ENCODE peak calls at places on chromosomes 5 and 9, in seven cellular contexts. H, I, X, Z, T, U and J are unnamed samples.
A peak's percentile ranks its signal among the peaks of the same experiment; 100 is the strongest.

GRCh38 chr9:137423810-137424291 is 658 bp downstream of the NOXA1 start:
- DNase-seq in H (peak; percentile 51), I (no peak), X (no peak), Z (no peak), T (no peak), U (no peak), J (peak; percentile 16)

GRCh38 chr9:1083325-1083913 is 33.3 kb downstream of the DMRT2 start:
- DNase-seq in H (no peak), I (peak; percentile 4), X (no peak), Z (no peak), T (no peak), U (peak; percentile 59), J (no peak)

GRCh38 chr9:85062385-85062784 is 392.9 kb downstream of the NTRK2 start:
- DNase-seq in H (no peak), I (no peak), X (no peak), Z (no peak), T (no peak), U (no peak), J (no peak)

GRCh38 chr9:81822967-81823366 is 105.3 kb upstream of the SPATA31D4 start:
- DNase-seq in H (no peak), I (no peak), X (no peak), Z (no peak), T (no peak), U (no peak), J (no peak)

GRCh38 chr5:176501333-176501732 is 35.9 kb downstream of the RNF44 start:
- DNase-seq in H (no peak), I (no peak), X (no peak), Z (no peak), T (no peak), U (no peak), J (no peak)

GRCh38 chr9:90112791-90113190 is 508.0 kb downstream of the GADD45G start:
- DNase-seq in H (no peak), I (no peak), X (no peak), Z (no peak), T (no peak), U (no peak), J (no peak)

GRCh38 chr9:6052520-6052919 is 37.1 kb upstream of the RANBP6 start:
- DNase-seq in H (no peak), I (no peak), X (no peak), Z (no peak), T (no peak), U (no peak), J (no peak)

GRCh38 chr5:59107692-59108091 is 524.8 kb downstream of the RAB3C start:
- DNase-seq in H (no peak), I (no peak), X (no peak), Z (no peak), T (no peak), U (no peak), J (no peak)

GRCh38 chr9:87071473-87071872 is 124.2 kb upstream of the GAS1 start:
- DNase-seq in H (no peak), I (no peak), X (no peak), Z (no peak), T (no peak), U (no peak), J (no peak)

GRCh38 chr9:93684806-93685553 is 108.6 kb downstream of the PHF2 start:
- DNase-seq in H (peak; percentile 53), I (no peak), X (no peak), Z (no peak), T (no peak), U (peak; percentile 46), J (no peak)

GRCh38 chr5:91357806-91358205 is 25.3 kb downstream of the ARRDC3 start:
- DNase-seq in H (no peak), I (no peak), X (no peak), Z (no peak), T (no peak), U (no peak), J (no peak)

GRCh38 chr9:107674937-107675277 is 185.3 kb upstream of the KLF4 start:
- DNase-seq in H (no peak), I (no peak), X (no peak), Z (no peak), T (no peak), U (no peak), J (no peak)

GRCh38 chr9:99948896-99949295 is 42.4 kb downstream of the STX17 start:
- DNase-seq in H (no peak), I (no peak), X (no peak), Z (no peak), T (no peak), U (no peak), J (no peak)

GRCh38 chr5:134577022-134577795 is 51.7 kb downstream of the JADE2 start:
- DNase-seq in H (no peak), I (peak; percentile 48), X (no peak), Z (no peak), T (no peak), U (no peak), J (no peak)

GRCh38 chr5:28275931-28276330 is 1237.5 kb upstream of the CDH9 start:
- DNase-seq in H (no peak), I (no peak), X (no peak), Z (no peak), T (no peak), U (no peak), J (no peak)

GRCh38 chr9:125807065-125807464 is 59.9 kb downstream of the PBX3 start:
- DNase-seq in H (no peak), I (no peak), X (no peak), Z (no peak), T (no peak), U (no peak), J (no peak)

GRCh38 chr5:127697894-127698600 is 5.1 kb upstream of the CCDC192 start:
- DNase-seq in H (no peak), I (no peak), X (no peak), Z (no peak), T (no peak), U (no peak), J (no peak)

GRCh38 chr5:79021753-79022152 is 36.6 kb upstream of the ARSB start:
- DNase-seq in H (no peak), I (no peak), X (no peak), Z (no peak), T (no peak), U (no peak), J (no peak)

GRCh38 chr5:79023947-79024346 is 38.8 kb upstream of the ARSB start:
- DNase-seq in H (no peak), I (no peak), X (no peak), Z (peak; percentile 49), T (no peak), U (no peak), J (no peak)

GRCh38 chr5:79023323-79023722 is 38.2 kb upstream of the ARSB start:
- DNase-seq in H (no peak), I (peak; percentile 17), X (no peak), Z (no peak), T (no peak), U (no peak), J (no peak)

GRCh38 chr5:79025054-79025465 is 40.0 kb upstream of the ARSB start:
- DNase-seq in H (peak; percentile 66), I (peak; percentile 56), X (no peak), Z (peak; percentile 41), T (no peak), U (peak; percentile 78), J (no peak)

GRCh38 chr5:79020861-79021561 is 35.9 kb upstream of the ARSB start:
- DNase-seq in H (peak; percentile 18), I (peak; percentile 33), X (no peak), Z (peak; percentile 27), T (no peak), U (peak; percentile 61), J (no peak)
- TF ChIP-seq TAF1 in H (no peak), I (peak; percentile 14), X (no peak), Z (no peak), T (no peak), U (no peak), J (no peak)

GRCh38 chr5:29304555-29304954 is 1888.9 kb upstream of the CDH6 start:
- DNase-seq in H (no peak), I (no peak), X (no peak), Z (no peak), T (no peak), U (no peak), J (no peak)

GRCh38 chr5:29309359-29309758 is 1884.1 kb upstream of the CDH6 start:
- DNase-seq in H (no peak), I (no peak), X (no peak), Z (no peak), T (no peak), U (no peak), J (no peak)

GRCh38 chr5:29307498-29307897 is 1886.0 kb upstream of the CDH6 start:
- DNase-seq in H (no peak), I (no peak), X (no peak), Z (no peak), T (no peak), U (no peak), J (no peak)
- TF ChIP-seq TAF1 in H (no peak), I (no peak), X (no peak), Z (no peak), T (no peak), U (no peak), J (no peak)

GRCh38 chr5:93162201-93162654 is 418.8 kb downstream of the NR2F1-AS1 start:
- DNase-seq in H (no peak), I (no peak), X (no peak), Z (no peak), T (no peak), U (no peak), J (no peak)
- TF ChIP-seq TAF1 in H (no peak), I (no peak), X (no peak), Z (no peak), T (no peak), U (no peak), J (no peak)

GRCh38 chr5:166369326-166369725 is 1922.1 kb upstream of the WWC1 start:
- DNase-seq in H (no peak), I (no peak), X (no peak), Z (no peak), T (no peak), U (no peak), J (no peak)

GRCh38 chr5:166369817-166370216 is 1921.6 kb upstream of the WWC1 start:
- DNase-seq in H (no peak), I (no peak), X (no peak), Z (no peak), T (no peak), U (no peak), J (no peak)

GRCh38 chr5:166367391-166367790 is 1924.1 kb upstream of the WWC1 start:
- DNase-seq in H (no peak), I (no peak), X (no peak), Z (no peak), T (no peak), U (no peak), J (no peak)

GRCh38 chr5:166373817-166374216 is 1917.6 kb upstream of the WWC1 start:
- DNase-seq in H (no peak), I (no peak), X (no peak), Z (no peak), T (no peak), U (no peak), J (no peak)

DNA sequence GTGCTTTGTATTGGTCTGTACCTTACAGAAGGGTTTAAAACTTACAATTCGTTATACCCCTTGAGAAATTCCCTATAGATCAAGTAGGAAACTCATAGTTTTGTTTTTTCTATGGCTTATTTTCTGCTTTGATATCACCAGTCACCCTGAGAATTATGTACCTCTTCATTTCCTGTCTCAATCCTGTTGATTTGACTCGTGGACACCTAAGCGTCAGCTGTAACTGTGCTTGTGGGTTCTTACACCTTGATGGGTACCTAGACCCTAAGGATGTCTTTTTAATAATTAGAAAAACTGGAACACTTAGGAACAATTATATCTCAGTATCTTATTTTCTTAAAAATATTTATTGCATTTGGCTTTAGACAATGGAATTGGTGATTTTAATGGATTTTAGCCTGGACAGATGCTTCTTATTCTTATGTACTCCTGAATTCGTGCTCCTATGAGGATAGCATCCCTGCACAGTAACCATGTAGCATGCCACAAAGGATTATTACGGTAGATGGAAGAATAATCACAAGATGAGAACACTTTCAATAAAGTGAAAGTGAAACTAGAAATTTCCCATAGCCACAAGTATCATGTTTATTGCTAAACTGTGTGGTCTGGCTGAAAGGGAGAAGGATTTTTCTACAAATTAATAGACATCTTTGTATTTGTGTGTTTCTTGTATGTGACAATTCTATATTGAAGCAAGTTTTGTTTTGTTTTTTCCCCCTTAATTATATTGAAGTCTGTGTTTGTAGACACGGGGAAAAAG is 1920.3 kb upstream of the WWC1 start:
- DNase-seq in H (no peak), I (no peak), X (no peak), Z (no peak), T (no peak), U (no peak), J (no peak)
- TF ChIP-seq TAF1 in H (no peak), I (no peak), X (no peak), Z (no peak), T (no peak), U (no peak), J (no peak)